ENCODE peak calls at places on chromosomes 3 and 15, in four cellular contexts. L is GM12878, E is HL-60, U is K562. D is an unnamed sample.

GRCh38 chr3:47404955-47405790 is 24.4 kb downstream of the PTPN23 start:
- DNase-seq in L (no peak), E (no peak), U (peak), D (no peak)

GRCh38 chr3:111496894-111497559 is 45.0 kb upstream of the CD96 start:
- DNase-seq in L (no peak), E (no peak), U (no peak), D (no peak)

GRCh38 chr15:92421980-92422379 is 28.3 kb downstream of the ST8SIA2 start:
- DNase-seq in L (no peak), E (no peak), U (no peak), D (no peak)

GRCh38 chr15:82712036-82712435 is 2.4 kb upstream of the AP3B2 start:
- DNase-seq in L (no peak), E (no peak), U (no peak), D (no peak)

GRCh38 chr3:23653647-23654525 is 151.9 kb upstream of the UBE2E1 start:
- DNase-seq in L (peak), E (no peak), U (no peak), D (peak)

GRCh38 chr3:50649451-50649931 is 25.2 kb upstream of the DOCK3 start:
- DNase-seq in L (no peak), E (no peak), U (no peak), D (no peak)

GRCh38 chr3:13194285-13195209 is 121.3 kb upstream of the IQSEC1 start:
- DNase-seq in L (no peak), E (no peak), U (no peak), D (no peak)

GRCh38 chr3:196821806-196822355 is 45.8 kb upstream of the SENP5 start:
- DNase-seq in L (no peak), E (no peak), U (no peak), D (no peak)

GRCh38 chr3:98784666-98785600 is 21.8 kb downstream of the ST3GAL6 start:
- DNase-seq in L (no peak), E (peak), U (no peak), D (no peak)

GRCh38 chr3:59411694-59412093 is 361.9 kb upstream of the CFAP20DC start:
- DNase-seq in L (no peak), E (no peak), U (no peak), D (no peak)

DNA sequence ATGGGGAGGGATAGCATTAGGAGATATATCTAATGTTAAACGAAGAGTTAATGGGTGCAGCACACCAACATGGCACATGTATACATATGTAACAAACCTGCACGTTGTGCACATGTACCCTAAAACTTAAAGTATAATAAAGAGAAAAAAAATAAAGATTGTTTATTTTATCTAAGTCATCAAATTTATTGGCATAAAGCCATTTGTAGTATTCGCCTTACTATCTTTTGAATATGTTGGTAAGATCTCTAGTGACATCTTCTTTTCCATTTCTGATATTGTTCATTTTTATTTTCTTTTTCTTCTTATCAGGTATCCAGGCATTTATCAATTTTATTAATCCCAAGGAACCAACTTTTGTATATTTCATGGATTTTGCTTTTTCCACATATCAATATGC is 5.8 kb upstream of the ABHD5 start:
- DNase-seq in L (no peak), E (no peak), U (no peak), D (no peak)
- TF ChIP-seq POLR2AphosphoS5 in L (no peak), E (no peak), U (no peak), D (no peak)

GRCh38 chr3:133838916-133839800 is 33.5 kb downstream of the SRPRB start:
- DNase-seq in L (no peak), E (no peak), U (no peak), D (no peak)
- TF ChIP-seq SPI1 in L (no peak), E (no peak), U (no peak), D (no peak)

DNA sequence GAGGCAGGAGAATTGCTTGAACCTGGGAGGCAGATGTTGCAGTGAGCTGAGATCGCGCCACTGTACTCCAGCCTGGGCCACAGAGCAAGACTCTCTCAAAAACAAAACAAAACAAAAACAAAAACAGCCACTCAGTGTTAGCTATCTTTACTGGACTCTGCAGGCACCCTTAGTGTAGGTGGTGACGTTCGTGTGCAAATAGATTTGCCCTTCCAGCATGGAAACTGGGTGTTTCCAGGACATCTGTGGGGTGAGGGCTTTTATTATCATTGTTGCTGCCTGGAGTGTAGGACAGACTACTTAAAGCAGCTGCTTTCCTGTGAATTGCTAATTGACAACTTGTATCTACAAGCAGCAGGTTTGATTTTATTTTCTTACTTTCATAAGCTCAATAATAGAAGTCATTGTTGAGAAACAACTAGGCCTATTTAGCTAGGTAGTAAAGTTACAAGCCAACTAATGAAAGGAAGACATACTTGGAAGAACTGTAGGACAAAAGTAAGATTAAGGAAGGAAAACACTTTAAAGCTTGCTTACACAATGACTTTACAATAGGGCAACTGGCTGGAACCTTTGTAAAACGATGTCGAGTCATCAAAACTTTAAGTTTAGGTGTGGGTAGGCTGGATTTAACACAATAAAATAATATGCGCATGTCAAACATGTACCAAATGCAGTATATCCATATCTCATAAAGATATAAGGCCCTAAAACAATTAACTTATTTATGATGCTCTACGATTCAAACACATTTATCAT is 25.5 kb upstream of the SPPL2A start:
- DNase-seq in L (no peak), E (no peak), U (no peak), D (no peak)
- TF ChIP-seq POLR2AphosphoS5 in L (no peak), E (no peak), U (no peak), D (no peak)

GRCh38 chr3:146903927-146904326 is 298.8 kb upstream of the PLSCR5 start:
- DNase-seq in L (no peak), E (no peak), U (no peak), D (no peak)
- TF ChIP-seq SPI1 in L (no peak), E (no peak), U (no peak), D (no peak)

GRCh38 chr3:11509175-11510000 is 134.3 kb downstream of the VGLL4 start:
- DNase-seq in L (no peak), E (no peak), U (peak), D (no peak)
- TF ChIP-seq POLR2AphosphoS5 in L (no peak), E (no peak), U (no peak), D (no peak)

GRCh38 chr3:149080699-149081091 is 5.6 kb downstream of the HLTF start:
- DNase-seq in L (no peak), E (peak), U (no peak), D (no peak)
- TF ChIP-seq SPI1 in L (no peak), E (no peak), U (no peak), D (no peak)

DNA sequence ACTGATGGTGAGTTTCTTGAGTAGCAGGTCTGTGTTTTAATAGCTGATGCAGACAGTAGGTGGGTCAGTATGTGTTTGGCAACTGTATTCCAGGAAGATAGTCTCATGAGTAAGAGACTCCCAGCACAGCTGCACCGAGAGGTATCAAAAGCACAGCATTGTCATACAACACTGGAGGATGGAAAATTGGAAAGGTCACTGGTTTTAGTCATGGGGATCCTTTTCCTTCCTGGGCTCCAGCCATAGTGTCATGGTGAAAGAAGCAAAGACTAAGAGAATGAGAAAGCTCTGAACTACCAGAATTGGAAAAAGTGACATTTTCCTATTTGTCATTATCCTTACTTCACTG is 61.5 kb downstream of the P3H2 start:
- DNase-seq in L (no peak), E (no peak), U (no peak), D (no peak)
- TF ChIP-seq POLR2AphosphoS5 in L (no peak), E (no peak), U (no peak), D (no peak)

GRCh38 chr3:1091276-1091675 is 1.5 kb upstream of the CNTN6 start:
- DNase-seq in L (no peak), E (no peak), U (no peak), D (no peak)

GRCh38 chr3:1088503-1088902 is 4.3 kb upstream of the CNTN6 start:
- DNase-seq in L (no peak), E (no peak), U (no peak), D (no peak)

GRCh38 chr3:1093216-1093615 is 392 bp downstream of the CNTN6 start:
- DNase-seq in L (no peak), E (no peak), U (no peak), D (no peak)

GRCh38 chr3:1092061-1092460 is 763 bp upstream of the CNTN6 start:
- DNase-seq in L (no peak), E (no peak), U (no peak), D (no peak)

DNA sequence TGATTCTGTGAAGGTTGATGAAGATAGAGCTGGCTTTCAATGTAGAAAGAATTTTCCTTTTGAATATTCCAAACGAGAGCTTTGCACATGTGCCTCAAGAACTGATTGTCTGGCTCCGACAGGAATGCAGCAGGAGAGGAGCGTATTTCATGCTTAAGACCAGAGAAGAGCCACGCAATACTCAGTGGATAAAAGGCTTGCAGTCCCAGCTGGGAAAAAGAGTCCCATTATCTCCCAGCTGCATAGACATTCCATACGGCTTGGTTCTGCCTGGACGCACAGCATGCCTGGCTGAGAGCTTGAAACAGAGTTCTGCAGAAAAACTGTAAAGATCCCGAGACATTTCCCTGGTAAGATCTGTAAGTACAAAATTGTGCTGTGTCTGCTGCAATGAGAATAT is at the start of gene CNTN6:
- DNase-seq in L (no peak), E (no peak), U (no peak), D (no peak)
- TF ChIP-seq SPI1 in L (no peak), E (no peak), U (no peak), D (no peak)

GRCh38 chr15:57611938-57612337 is 20.2 kb downstream of the MYZAP start:
- DNase-seq in L (no peak), E (no peak), U (no peak), D (no peak)

GRCh38 chr15:57606816-57607215 is 15.1 kb downstream of the MYZAP start:
- DNase-seq in L (no peak), E (no peak), U (no peak), D (no peak)

GRCh38 chr15:57611119-57611518 is 19.4 kb downstream of the MYZAP start:
- DNase-seq in L (no peak), E (no peak), U (no peak), D (no peak)

GRCh38 chr15:57607570-57608000 is 15.9 kb downstream of the MYZAP start:
- DNase-seq in L (no peak), E (peak), U (no peak), D (no peak)

DNA sequence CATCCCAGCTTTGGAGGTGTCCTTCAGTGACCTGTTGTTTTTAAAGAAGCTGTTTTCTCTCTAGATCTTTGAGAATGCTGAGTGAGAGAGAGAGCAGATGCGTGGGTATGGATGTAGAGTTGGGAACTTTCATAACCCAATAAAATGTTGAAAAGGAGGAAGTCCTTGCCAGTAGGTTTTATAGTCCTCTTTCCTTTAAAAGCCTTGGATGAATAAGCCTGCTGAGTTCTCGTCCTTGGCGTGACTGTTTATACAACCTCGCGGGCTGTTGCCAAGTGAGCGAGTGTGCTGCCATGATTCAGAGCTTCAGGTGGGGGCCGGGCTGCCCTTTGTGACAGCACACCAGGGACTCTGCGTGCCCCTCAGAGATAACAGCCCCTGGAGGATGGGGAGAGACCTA is 18.4 kb downstream of the MYZAP start:
- DNase-seq in L (no peak), E (no peak), U (no peak), D (no peak)
- TF ChIP-seq POLR2AphosphoS5 in L (no peak), E (no peak), U (no peak), D (no peak)

GRCh38 chr3:21294768-21295167 is 456.2 kb downstream of the ZNF385D start:
- DNase-seq in L (no peak), E (no peak), U (no peak), D (no peak)
- TF ChIP-seq SPI1 in L (no peak), E (no peak), U (no peak), D (no peak)

D was measured in GM12891.